ENCODE peak calls at places on chromosomes 12 and 14, in seven cellular contexts. F is NCI-H524 treated with DMSO at 0.1 percent for 48 hours; D is ovary; K is activated T-cell treated with anti-CD3 and anti-CD28 coated beads, Interleukin-2, amount 50 U/mL, for 72 hours; I is CD4-positive, alpha-beta memory T cell; P is GM12878; S is effector memory CD8-positive, alpha-beta T cell. C is an unnamed sample.

GRCh38 chr12:3107071-3107583 is 29.9 kb downstream of the TSPAN9 start:
- DNase-seq in F (no peak), D (peak; percentile 77), K (no peak), I (no peak), P (no peak), S (no peak), C (no peak)

GRCh38 chr12:90183201-90183600 is 474.6 kb upstream of the ATP2B1 start:
- DNase-seq in F (no peak), D (no peak), K (no peak), I (no peak), P (no peak), S (no peak), C (no peak)

GRCh38 chr14:102215522-102216250 is 76.0 kb downstream of the WDR20 start:
- DNase-seq in F (no peak), D (no peak), K (no peak), I (no peak), P (no peak), S (no peak), C (no peak)

GRCh38 chr12:19223695-19224094 is 94.2 kb downstream of the PLEKHA5 start:
- DNase-seq in F (no peak), D (no peak), K (no peak), I (no peak), P (no peak), S (no peak), C (no peak)

GRCh38 chr14:105204206-105204930 is 23.3 kb upstream of the NUDT14 start:
- DNase-seq in F (no peak), D (no peak), K (no peak), I (no peak), P (no peak), S (no peak), C (no peak)

GRCh38 chr12:19529933-19530630 is 90.8 kb downstream of the AEBP2 start:
- DNase-seq in F (no peak), D (no peak), K (no peak), I (no peak), P (no peak), S (no peak), C (no peak)

GRCh38 chr14:105013150-105013787 is 7.6 kb downstream of the CDCA4 start:
- DNase-seq in F (no peak), D (no peak), K (no peak), I (no peak), P (no peak), S (no peak), C (no peak)

GRCh38 chr12:54220092-54220557 is 31.3 kb upstream of the SMUG1 start:
- DNase-seq in F (no peak), D (peak; percentile 86), K (peak; percentile 69), I (peak; percentile 66), P (no peak), S (peak; percentile 47), C (no peak)

GRCh38 chr12:82517027-82517426 is 158.7 kb downstream of the METTL25 start:
- DNase-seq in F (no peak), D (no peak), K (no peak), I (no peak), P (no peak), S (no peak), C (no peak)

GRCh38 chr12:100360450-100360849 is 3.6 kb downstream of the SLC17A8 start:
- DNase-seq in F (no peak), D (no peak), K (no peak), I (no peak), P (no peak), S (no peak), C (no peak)

GRCh38 chr12:55713721-55714120 is 2.1 kb upstream of the BLOC1S1 start:
- DNase-seq in F (no peak), D (no peak), K (no peak), I (no peak), P (no peak), S (no peak), C (no peak)

GRCh38 chr12:70101064-70101463 is 142.2 kb upstream of the CNOT2 start:
- DNase-seq in F (no peak), D (no peak), K (no peak), I (no peak), P (no peak), S (no peak), C (no peak)

GRCh38 chr14:88955470-88955869 is 131.0 kb downstream of the TTC8 start:
- DNase-seq in F (no peak), D (no peak), K (no peak), I (no peak), P (no peak), S (no peak), C (peak; percentile 71)

GRCh38 chr14:67018720-67019119 is 170.5 kb upstream of the GARIN2 start:
- DNase-seq in F (no peak), D (no peak), K (no peak), I (no peak), P (peak; percentile 27), S (no peak), C (no peak)

GRCh38 chr14:100424504-100425453 is 101.6 kb downstream of the SLC25A47 start:
- DNase-seq in F (no peak), D (no peak), K (no peak), I (no peak), P (no peak), S (no peak), C (no peak)

GRCh38 chr14:79091381-79091963 is 921.3 kb downstream of the NRXN3 start:
- DNase-seq in F (peak; percentile 75), D (no peak), K (no peak), I (no peak), P (no peak), S (no peak), C (no peak)

GRCh38 chr14:101202627-101203404 is 299.3 kb upstream of the RTL1 start:
- DNase-seq in F (no peak), D (peak; percentile 23), K (no peak), I (no peak), P (no peak), S (no peak), C (no peak)

GRCh38 chr14:63276492-63277342 is 42.0 kb downstream of the GPHB5 start:
- DNase-seq in F (peak; percentile 39), D (no peak), K (no peak), I (no peak), P (no peak), S (no peak), C (no peak)

GRCh38 chr12:91511795-91512420 is 329.3 kb upstream of the DCN start:
- DNase-seq in F (no peak), D (no peak), K (no peak), I (no peak), P (no peak), S (no peak), C (no peak)

GRCh38 chr12:127260959-127261358 is 1006.0 kb upstream of the TMEM132C start:
- DNase-seq in F (no peak), D (no peak), K (no peak), I (no peak), P (no peak), S (no peak), C (no peak)

GRCh38 chr12:18683603-18684002 is 54.2 kb downstream of the PLCZ1 start:
- DNase-seq in F (no peak), D (no peak), K (no peak), I (no peak), P (no peak), S (no peak), C (no peak)

GRCh38 chr12:14244876-14245669 is 120.4 kb upstream of the ATF7IP start:
- DNase-seq in F (no peak), D (no peak), K (no peak), I (no peak), P (no peak), S (no peak), C (no peak)

C was measured in DMS 273 treated with DMSO at 0.1 percent for 48 hours.